ENCODE peak calls at places on chromosomes 16 and 17, in four cellular contexts. W is GM23338, C is Panc1, E is K562. B is an unnamed sample.

GRCh38 chr17:61492759-61493526 is 40.7 kb downstream of the TBX4 start:
- ATAC-seq in W (no peak), E (no peak), C (no peak), B (peak; percentile 76)

GRCh38 chr16:86512860-86513470 is 2.6 kb downstream of the FOXF1 start:
- ATAC-seq in E (no peak), W (no peak), C (no peak), B (no peak)

GRCh38 chr17:74243013-74243755 is 29.8 kb downstream of the TTYH2 start:
- ATAC-seq in E (no peak), W (no peak), C (no peak), B (no peak)

GRCh38 chr17:8080799-8081219 is 6.7 kb downstream of the ALOX12B start:
- ATAC-seq in W (peak; percentile 28), E (no peak), C (no peak), B (no peak)

GRCh38 chr17:50918071-50918932 is 52.1 kb upstream of the TOB1 start:
- ATAC-seq in W (no peak), E (peak; percentile 22), C (peak; percentile 26), B (no peak)

GRCh38 chr16:66255647-66256046 is 110.8 kb upstream of the CDH5 start:
- ATAC-seq in C (no peak), W (peak; percentile 46), E (no peak), B (no peak)

GRCh38 chr17:58344047-58344790 is 7.8 kb downstream of the SUPT4H1 start:
- ATAC-seq in W (no peak), C (peak; percentile 57), E (peak; percentile 6), B (peak; percentile 18)

GRCh38 chr16:7086842-7087616 is 245.6 kb upstream of the RBFOX1 start:
- ATAC-seq in E (peak; percentile 86), C (peak; percentile 87), W (peak; percentile 100), B (no peak)

GRCh38 chr16:85055503-85056210 is 28.1 kb downstream of the KIAA0513 start:
- ATAC-seq in W (no peak), E (peak; percentile 73), C (peak; percentile 81), B (peak; percentile 76)

GRCh38 chr17:65182233-65182632 is 45.1 kb downstream of the RGS9 start:
- ATAC-seq in W (no peak), C (no peak), E (peak; percentile 20), B (no peak)

GRCh38 chr17:50893183-50893993 is 27.2 kb upstream of the TOB1 start:
- ATAC-seq in E (no peak), W (peak; percentile 41), C (peak; percentile 60), B (peak; percentile 36)

GRCh38 chr17:58686980-58687379 is 4.9 kb downstream of the TEX14 start:
- ATAC-seq in W (no peak), E (no peak), C (no peak), B (no peak)

GRCh38 chr16:20918486-20919239 is 18.1 kb downstream of the LYRM1 start:
- ATAC-seq in E (peak; percentile 81), C (no peak), W (no peak), B (peak; percentile 59)

GRCh38 chr16:48972236-48972635 is 309.4 kb downstream of the CBLN1 start:
- ATAC-seq in W (no peak), C (peak; percentile 34), E (no peak), B (no peak)

GRCh38 chr16:66278111-66278531 is 88.4 kb upstream of the CDH5 start:
- ATAC-seq in E (no peak), C (no peak), W (no peak), B (no peak)

GRCh38 chr16:81608515-81609209 is 164.1 kb downstream of the CMIP start:
- ATAC-seq in C (no peak), E (no peak), W (no peak), B (peak; percentile 68)

GRCh38 chr16:74100405-74101316 is 196.0 kb upstream of the PSMD7 start:
- ATAC-seq in E (no peak), C (no peak), W (peak; percentile 90), B (no peak)

GRCh38 chr17:43881176-43881575 is 26.2 kb downstream of the MPP2 start:
- ATAC-seq in W (no peak), C (no peak), E (no peak), B (no peak)

GRCh38 chr16:66389256-66390175 is 23.0 kb downstream of the CDH5 start:
- ATAC-seq in C (no peak), E (no peak), W (no peak), B (no peak)

GRCh38 chr17:16446338-16446983 is 31.1 kb downstream of the TRPV2 start:
- ATAC-seq in W (peak; percentile 2), E (no peak), C (peak; percentile 12), B (no peak)

GRCh38 chr17:78329263-78330059 is 30.4 kb downstream of the SOCS3 start:
- ATAC-seq in W (no peak), C (peak; percentile 69), E (peak; percentile 13), B (peak; percentile 4)

GRCh38 chr17:1434150-1434549 is 21.9 kb downstream of the CRK start:
- ATAC-seq in E (no peak), W (no peak), C (no peak), B (no peak)

GRCh38 chr16:67406628-67407027 is 9.6 kb downstream of the ZDHHC1 start:
- ATAC-seq in E (no peak), W (no peak), C (no peak), B (peak; percentile 72)

GRCh38 chr17:48506246-48506645 is 24.6 kb downstream of the HOXB1 start:
- ATAC-seq in E (peak; percentile 67), C (no peak), W (no peak), B (no peak)

GRCh38 chr17:48503747-48504146 is 27.1 kb downstream of the HOXB1 start:
- ATAC-seq in C (no peak), E (no peak), W (peak; percentile 18), B (no peak)

GRCh38 chr17:48502901-48503300 is 27.9 kb downstream of the HOXB1 start:
- ATAC-seq in W (no peak), C (no peak), E (no peak), B (no peak)

GRCh38 chr17:48504953-48505352 is 25.9 kb downstream of the HOXB1 start:
- ATAC-seq in C (no peak), E (no peak), W (no peak), B (no peak)

GRCh38 chr17:48505788-48506187 is 25.0 kb downstream of the HOXB1 start:
- ATAC-seq in W (no peak), C (peak; percentile 78), E (peak; percentile 77), B (peak; percentile 66)
- TF ChIP-seq POLR2AphosphoS5 in W (no peak), C (no peak), E (no peak), B (peak; percentile 71)

GRCh38 chr16:1457489-1458245 is 13.3 kb upstream of the CCDC154 start:
- ATAC-seq in E (no peak), C (no peak), W (no peak), B (no peak)
- TF ChIP-seq POLR2AphosphoS5 in E (no peak), C (no peak), W (no peak), B (no peak)

GRCh38 chr17:41418116-41418860 is 6.1 kb downstream of the KRT37 start:
- ATAC-seq in C (no peak), E (no peak), W (no peak), B (no peak)

GRCh38 chr17:41420134-41420533 is 4.3 kb downstream of the KRT37 start:
- ATAC-seq in C (no peak), W (no peak), E (no peak), B (no peak)

GRCh38 chr17:41419712-41420111 is 4.7 kb downstream of the KRT37 start:
- ATAC-seq in W (no peak), C (no peak), E (no peak), B (no peak)

GRCh38 chr17:41421617-41422016 is 2.8 kb downstream of the KRT37 start:
- ATAC-seq in C (no peak), E (no peak), W (no peak), B (no peak)

DNA sequence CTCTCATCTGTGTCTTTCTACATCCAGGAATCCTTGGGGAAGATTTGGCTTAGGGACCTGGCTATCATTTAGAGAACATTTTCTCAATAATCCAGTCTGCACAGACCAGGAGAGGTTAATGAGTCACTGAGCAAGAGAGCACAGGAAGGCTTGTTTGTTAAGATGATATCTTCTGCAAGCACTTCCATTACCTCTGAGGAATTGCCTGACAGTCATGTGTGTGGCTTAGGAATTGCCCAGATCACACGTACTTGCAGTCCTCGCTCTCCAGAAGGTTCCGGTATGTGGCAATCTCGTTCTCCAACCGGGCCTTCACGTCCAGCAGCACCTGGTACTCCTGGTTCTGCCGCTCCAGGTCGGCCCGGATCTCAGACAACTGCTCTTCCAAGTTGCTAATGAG is 3.3 kb downstream of the KRT37 start:
- ATAC-seq in E (no peak), C (no peak), W (no peak), B (no peak)
- TF ChIP-seq POLR2AphosphoS5 in E (no peak), C (no peak), W (no peak), B (no peak)

DNA sequence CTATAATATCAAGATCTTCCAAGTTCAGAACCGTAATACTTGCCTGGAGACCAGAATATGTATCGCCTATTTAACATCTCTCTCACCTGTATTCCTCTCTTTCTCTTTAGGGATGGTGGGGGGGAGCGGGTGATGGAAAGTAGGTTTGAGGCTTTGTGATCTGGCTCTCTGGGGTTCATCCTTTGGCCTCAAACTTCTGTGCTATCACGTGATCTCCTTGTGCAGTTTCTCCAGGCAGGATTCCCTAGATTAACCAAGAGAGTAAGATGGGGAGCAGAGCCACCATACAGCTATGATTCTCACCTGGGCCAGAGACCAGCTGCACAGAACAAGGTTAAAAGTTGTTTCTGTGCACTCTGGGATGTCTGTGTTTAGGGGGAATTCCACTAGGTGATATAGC is 5.2 kb downstream of the TMEM100 start:
- ATAC-seq in E (no peak), W (no peak), C (no peak), B (no peak)
- TF ChIP-seq POLR2AphosphoS5 in E (no peak), W (no peak), C (no peak), B (no peak)

DNA sequence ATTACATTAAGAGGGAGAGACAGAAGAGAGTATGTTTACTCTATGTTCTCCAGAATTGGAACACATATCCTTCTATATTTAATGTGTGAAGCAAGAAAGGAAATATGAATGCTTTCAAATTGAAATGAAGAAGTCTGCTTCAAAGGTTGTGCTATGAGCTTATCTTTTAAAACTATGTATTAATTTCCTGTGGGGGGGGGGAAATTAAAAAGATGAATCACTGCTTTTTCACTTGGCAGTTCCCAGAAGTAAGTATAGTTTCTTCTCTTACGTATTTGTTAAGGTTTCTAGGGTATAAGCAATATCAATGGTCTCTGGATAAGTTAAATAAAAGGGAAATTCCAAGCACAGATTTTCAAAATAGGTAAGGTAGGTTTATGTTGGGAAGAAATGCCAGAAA is 7.0 kb downstream of the TERF2 start:
- ATAC-seq in W (no peak), E (no peak), C (no peak), B (no peak)
- TF ChIP-seq POLR2AphosphoS5 in W (no peak), E (no peak), C (no peak), B (no peak)

GRCh38 chr17:12794919-12795517 is 5.7 kb downstream of the ARHGAP44 start:
- ATAC-seq in E (no peak), C (no peak), W (no peak), B (no peak)

GRCh38 chr17:12790806-12791148 is 1.5 kb downstream of the ARHGAP44 start:
- ATAC-seq in E (no peak), C (no peak), W (no peak), B (no peak)

GRCh38 chr17:12789976-12790805 is 893 bp downstream of the ARHGAP44 start:
- ATAC-seq in E (no peak), W (peak; percentile 68), C (peak; percentile 24), B (peak; percentile 29)

GRCh38 chr17:12789075-12789975 is at the start of gene ARHGAP44:
- ATAC-seq in E (peak; percentile 98), W (peak; percentile 88), C (peak; percentile 99), B (peak; percentile 87)
- TF ChIP-seq POLR2AphosphoS5 in E (no peak), W (peak; percentile 73), C (no peak), B (no peak)

GRCh38 chr16:10964039-10964890 is 19.9 kb downstream of the CLEC16A start:
- ATAC-seq in W (peak; percentile 96), C (peak; percentile 95), E (peak; percentile 96), B (peak; percentile 86)
- TF ChIP-seq POLR2AphosphoS5 in W (no peak), C (no peak), E (no peak), B (peak; percentile 8)

B was measured in gastroesophageal sphincter.